ENCODE peak calls at places on chromosomes 7 and 10, in nine cellular contexts. One of them, this sample, is unnamed.

GRCh38 chr7:122072924-122073599 is 71.0 kb downstream of the AASS start:
- DNase-seq in heart left ventricle: no peak
- DNase-seq in OCI-LY7: no peak
- DNase-seq in Peyer's patch: no peak
- DNase-seq in GM23248: no peak
- DNase-seq in epithelial cell of esophagus: no peak
- DNase-seq in pancreas: no peak
- DNase-seq in left lung: no peak
- DNase-seq in adrenal gland: no peak
- DNase-seq in this sample: no peak

GRCh38 chr7:151271699-151272355 is 23.3 kb upstream of the SMARCD3 start:
- DNase-seq in OCI-LY7: peak; percentile 13
- DNase-seq in heart left ventricle: no peak
- DNase-seq in epithelial cell of esophagus: peak; percentile 15
- DNase-seq in left lung: no peak
- DNase-seq in adrenal gland: peak; percentile 83
- DNase-seq in GM23248: peak; percentile 53
- DNase-seq in Peyer's patch: no peak
- DNase-seq in pancreas: no peak
- DNase-seq in this sample: no peak

GRCh38 chr10:109259293-109259692 is 664.0 kb downstream of the XPNPEP1 start:
- DNase-seq in epithelial cell of esophagus: no peak
- DNase-seq in GM23248: peak; percentile 47
- DNase-seq in left lung: no peak
- DNase-seq in Peyer's patch: no peak
- DNase-seq in heart left ventricle: no peak
- DNase-seq in adrenal gland: no peak
- DNase-seq in OCI-LY7: no peak
- DNase-seq in pancreas: no peak
- DNase-seq in this sample: no peak

GRCh38 chr7:102061981-102062390 is 224.7 kb upstream of the SH2B2 start:
- DNase-seq in GM23248: no peak
- DNase-seq in heart left ventricle: no peak
- DNase-seq in pancreas: no peak
- DNase-seq in epithelial cell of esophagus: peak; percentile 19
- DNase-seq in OCI-LY7: peak; percentile 70
- DNase-seq in left lung: peak; percentile 88
- DNase-seq in Peyer's patch: peak; percentile 29
- DNase-seq in adrenal gland: no peak
- DNase-seq in this sample: no peak

GRCh38 chr7:1845536-1846311 is 175.6 kb downstream of the ELFN1 start:
- DNase-seq in adrenal gland: no peak
- DNase-seq in Peyer's patch: no peak
- DNase-seq in epithelial cell of esophagus: no peak
- DNase-seq in pancreas: peak; percentile 42
- DNase-seq in heart left ventricle: peak; percentile 15
- DNase-seq in OCI-LY7: no peak
- DNase-seq in GM23248: no peak
- DNase-seq in left lung: peak; percentile 73
- DNase-seq in this sample: no peak

GRCh38 chr7:19060870-19061269 is 56.6 kb downstream of the TWIST1 start:
- DNase-seq in OCI-LY7: no peak
- DNase-seq in left lung: no peak
- DNase-seq in epithelial cell of esophagus: peak; percentile 55
- DNase-seq in heart left ventricle: no peak
- DNase-seq in GM23248: peak; percentile 75
- DNase-seq in adrenal gland: no peak
- DNase-seq in pancreas: no peak
- DNase-seq in Peyer's patch: no peak
- DNase-seq in this sample: no peak

GRCh38 chr7:12896316-12896715 is 208.9 kb downstream of the ARL4A start:
- DNase-seq in left lung: no peak
- DNase-seq in pancreas: no peak
- DNase-seq in epithelial cell of esophagus: no peak
- DNase-seq in GM23248: no peak
- DNase-seq in heart left ventricle: no peak
- DNase-seq in Peyer's patch: no peak
- DNase-seq in OCI-LY7: no peak
- DNase-seq in adrenal gland: no peak
- DNase-seq in this sample: no peak

GRCh38 chr10:110664483-110665420 is 20.6 kb downstream of the RBM20 start:
- DNase-seq in heart left ventricle: no peak
- DNase-seq in Peyer's patch: no peak
- DNase-seq in left lung: no peak
- DNase-seq in GM23248: peak; percentile 93
- DNase-seq in pancreas: no peak
- DNase-seq in epithelial cell of esophagus: peak; percentile 93
- DNase-seq in OCI-LY7: no peak
- DNase-seq in adrenal gland: peak; percentile 62
- DNase-seq in this sample: no peak

GRCh38 chr10:118776960-118777359 is 22.2 kb upstream of the CACUL1 start:
- DNase-seq in GM23248: no peak
- DNase-seq in epithelial cell of esophagus: no peak
- DNase-seq in pancreas: no peak
- DNase-seq in heart left ventricle: no peak
- DNase-seq in left lung: no peak
- DNase-seq in OCI-LY7: no peak
- DNase-seq in Peyer's patch: no peak
- DNase-seq in adrenal gland: no peak
- DNase-seq in this sample: no peak

GRCh38 chr10:44216073-44216472 is 168.8 kb downstream of the CXCL12 start:
- DNase-seq in adrenal gland: no peak
- DNase-seq in pancreas: no peak
- DNase-seq in Peyer's patch: no peak
- DNase-seq in heart left ventricle: no peak
- DNase-seq in GM23248: no peak
- DNase-seq in OCI-LY7: no peak
- DNase-seq in left lung: no peak
- DNase-seq in epithelial cell of esophagus: no peak
- DNase-seq in this sample: no peak

GRCh38 chr10:126456632-126457031 is 68.4 kb upstream of the ADAM12 start:
- DNase-seq in OCI-LY7: no peak
- DNase-seq in adrenal gland: no peak
- DNase-seq in left lung: no peak
- DNase-seq in epithelial cell of esophagus: no peak
- DNase-seq in GM23248: no peak
- DNase-seq in heart left ventricle: no peak
- DNase-seq in pancreas: no peak
- DNase-seq in Peyer's patch: no peak
- DNase-seq in this sample: no peak

GRCh38 chr7:51029586-51030230 is 247.0 kb upstream of the GRB10 start:
- DNase-seq in heart left ventricle: no peak
- DNase-seq in left lung: no peak
- DNase-seq in OCI-LY7: no peak
- DNase-seq in GM23248: peak; percentile 91
- DNase-seq in epithelial cell of esophagus: peak; percentile 46
- DNase-seq in adrenal gland: no peak
- DNase-seq in Peyer's patch: no peak
- DNase-seq in pancreas: no peak
- DNase-seq in this sample: no peak

GRCh38 chr10:103668351-103669242 is 175.1 kb downstream of the NEURL1 start:
- DNase-seq in adrenal gland: peak; percentile 76
- DNase-seq in OCI-LY7: no peak
- DNase-seq in GM23248: peak; percentile 94
- DNase-seq in pancreas: no peak
- DNase-seq in epithelial cell of esophagus: no peak
- DNase-seq in heart left ventricle: peak; percentile 90
- DNase-seq in Peyer's patch: no peak
- DNase-seq in left lung: peak; percentile 84
- DNase-seq in this sample: peak; percentile 84

GRCh38 chr7:36677769-36678435 is 46.4 kb downstream of the AOAH start:
- DNase-seq in Peyer's patch: no peak
- DNase-seq in adrenal gland: no peak
- DNase-seq in GM23248: no peak
- DNase-seq in left lung: no peak
- DNase-seq in OCI-LY7: no peak
- DNase-seq in heart left ventricle: no peak
- DNase-seq in epithelial cell of esophagus: no peak
- DNase-seq in pancreas: no peak
- DNase-seq in this sample: no peak

DNA sequence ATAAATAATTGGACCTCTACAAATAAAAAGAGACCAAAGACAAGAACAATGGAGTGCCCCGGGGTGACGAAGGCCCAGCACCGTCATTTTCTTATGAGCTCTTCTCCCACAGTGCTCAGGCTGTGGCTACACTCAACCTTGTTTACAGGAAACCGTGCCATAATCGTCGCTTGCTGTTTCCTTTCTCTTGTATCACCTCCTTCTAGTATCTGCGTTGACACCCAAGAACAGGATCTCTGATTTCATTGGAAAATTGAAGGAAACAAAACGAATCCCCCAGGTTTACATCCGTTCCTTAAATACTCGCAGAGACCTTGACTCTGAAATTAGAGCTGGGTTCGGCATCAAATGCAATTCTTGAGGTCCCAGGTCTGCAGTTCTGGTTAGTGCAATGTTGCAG is 1.7 kb upstream of the IGFBP3 start:
- DNase-seq in adrenal gland: no peak
- DNase-seq in left lung: no peak
- DNase-seq in GM23248: peak; percentile 49
- DNase-seq in epithelial cell of esophagus: peak; percentile 28
- DNase-seq in heart left ventricle: no peak
- DNase-seq in pancreas: no peak
- DNase-seq in Peyer's patch: no peak
- DNase-seq in OCI-LY7: peak; percentile 8
- DNase-seq in this sample: no peak
- H3K4me3 ChIP-seq in adrenal gland: no peak overlapping the region
- H3K4me3 ChIP-seq in left lung: no peak overlapping the region
- H3K4me3 ChIP-seq in GM23248: peak overlapping the region; percentile 99
- H3K4me3 ChIP-seq in epithelial cell of esophagus: no peak overlapping the region
- H3K4me3 ChIP-seq in heart left ventricle: peak overlapping the region; percentile 55
- H3K4me3 ChIP-seq in pancreas: no peak overlapping the region
- H3K4me3 ChIP-seq in Peyer's patch: no peak overlapping the region
- H3K4me3 ChIP-seq in OCI-LY7: no peak overlapping the region
- H3K4me3 ChIP-seq in this sample: peak overlapping the region; percentile 59

GRCh38 chr7:132577206-132578049 is 1.2 kb upstream of the PLXNA4 start:
- DNase-seq in left lung: peak; percentile 81
- DNase-seq in GM23248: peak; percentile 72
- DNase-seq in pancreas: peak; percentile 71
- DNase-seq in Peyer's patch: no peak
- DNase-seq in epithelial cell of esophagus: peak; percentile 20
- DNase-seq in OCI-LY7: no peak
- DNase-seq in adrenal gland: peak; percentile 34
- DNase-seq in heart left ventricle: peak; percentile 84
- DNase-seq in this sample: peak; percentile 80

GRCh38 chr7:132579260-132579899 is 3.1 kb upstream of the PLXNA4 start:
- DNase-seq in heart left ventricle: no peak
- DNase-seq in adrenal gland: no peak
- DNase-seq in left lung: no peak
- DNase-seq in GM23248: no peak
- DNase-seq in Peyer's patch: no peak
- DNase-seq in OCI-LY7: no peak
- DNase-seq in epithelial cell of esophagus: no peak
- DNase-seq in pancreas: no peak
- DNase-seq in this sample: no peak

GRCh38 chr7:132576723-132577089 is 436 bp upstream of the PLXNA4 start:
- DNase-seq in pancreas: no peak
- DNase-seq in heart left ventricle: no peak
- DNase-seq in GM23248: peak; percentile 26
- DNase-seq in adrenal gland: no peak
- DNase-seq in left lung: no peak
- DNase-seq in epithelial cell of esophagus: no peak
- DNase-seq in Peyer's patch: no peak
- DNase-seq in OCI-LY7: no peak
- DNase-seq in this sample: no peak

GRCh38 chr7:132578826-132579225 is 2.6 kb upstream of the PLXNA4 start:
- DNase-seq in pancreas: no peak
- DNase-seq in GM23248: no peak
- DNase-seq in heart left ventricle: no peak
- DNase-seq in OCI-LY7: no peak
- DNase-seq in left lung: no peak
- DNase-seq in Peyer's patch: no peak
- DNase-seq in adrenal gland: no peak
- DNase-seq in epithelial cell of esophagus: no peak
- DNase-seq in this sample: no peak

GRCh38 chr7:132578050-132578370 is 1.7 kb upstream of the PLXNA4 start:
- DNase-seq in Peyer's patch: no peak
- DNase-seq in adrenal gland: no peak
- DNase-seq in GM23248: no peak
- DNase-seq in left lung: no peak
- DNase-seq in OCI-LY7: no peak
- DNase-seq in epithelial cell of esophagus: no peak
- DNase-seq in heart left ventricle: no peak
- DNase-seq in pancreas: no peak
- DNase-seq in this sample: no peak
- H3K4me3 ChIP-seq in Peyer's patch: no peak overlapping the region
- H3K4me3 ChIP-seq in adrenal gland: no peak overlapping the region
- H3K4me3 ChIP-seq in GM23248: no peak overlapping the region
- H3K4me3 ChIP-seq in left lung: no peak overlapping the region
- H3K4me3 ChIP-seq in OCI-LY7: no peak overlapping the region
- H3K4me3 ChIP-seq in epithelial cell of esophagus: no peak overlapping the region
- H3K4me3 ChIP-seq in heart left ventricle: no peak overlapping the region
- H3K4me3 ChIP-seq in pancreas: no peak overlapping the region
- H3K4me3 ChIP-seq in this sample: no peak overlapping the region

GRCh38 chr10:75407296-75407715 is 5.7 kb upstream of the ZNF503 start:
- DNase-seq in epithelial cell of esophagus: peak; percentile 47
- DNase-seq in heart left ventricle: no peak
- DNase-seq in left lung: no peak
- DNase-seq in OCI-LY7: no peak
- DNase-seq in Peyer's patch: no peak
- DNase-seq in GM23248: no peak
- DNase-seq in pancreas: peak; percentile 71
- DNase-seq in adrenal gland: no peak
- DNase-seq in this sample: no peak
- H3K4me3 ChIP-seq in epithelial cell of esophagus: peak overlapping the region; percentile 78
- H3K4me3 ChIP-seq in heart left ventricle: peak overlapping the region; percentile 80
- H3K4me3 ChIP-seq in left lung: peak overlapping the region; percentile 73
- H3K4me3 ChIP-seq in OCI-LY7: no peak overlapping the region
- H3K4me3 ChIP-seq in Peyer's patch: no peak overlapping the region
- H3K4me3 ChIP-seq in GM23248: no peak overlapping the region
- H3K4me3 ChIP-seq in pancreas: peak overlapping the region; percentile 49
- H3K4me3 ChIP-seq in adrenal gland: no peak overlapping the region
- H3K4me3 ChIP-seq in this sample: no peak overlapping the region

GRCh38 chr7:30531286-30531685 is 26.7 kb upstream of the GGCT start:
- DNase-seq in adrenal gland: no peak
- DNase-seq in pancreas: no peak
- DNase-seq in GM23248: peak; percentile 12
- DNase-seq in OCI-LY7: no peak
- DNase-seq in epithelial cell of esophagus: peak; percentile 94
- DNase-seq in Peyer's patch: no peak
- DNase-seq in heart left ventricle: no peak
- DNase-seq in left lung: no peak
- DNase-seq in this sample: no peak

GRCh38 chr7:30526163-30526562 is 21.5 kb upstream of the GGCT start:
- DNase-seq in GM23248: no peak
- DNase-seq in pancreas: no peak
- DNase-seq in OCI-LY7: no peak
- DNase-seq in epithelial cell of esophagus: no peak
- DNase-seq in heart left ventricle: no peak
- DNase-seq in adrenal gland: no peak
- DNase-seq in Peyer's patch: no peak
- DNase-seq in left lung: no peak
- DNase-seq in this sample: no peak

GRCh38 chr7:30528779-30529178 is 24.1 kb upstream of the GGCT start:
- DNase-seq in pancreas: no peak
- DNase-seq in OCI-LY7: no peak
- DNase-seq in heart left ventricle: no peak
- DNase-seq in left lung: no peak
- DNase-seq in GM23248: no peak
- DNase-seq in adrenal gland: no peak
- DNase-seq in epithelial cell of esophagus: no peak
- DNase-seq in Peyer's patch: no peak
- DNase-seq in this sample: no peak

GRCh38 chr7:30533886-30534285 is 29.3 kb upstream of the GGCT start:
- DNase-seq in OCI-LY7: no peak
- DNase-seq in pancreas: no peak
- DNase-seq in left lung: no peak
- DNase-seq in epithelial cell of esophagus: no peak
- DNase-seq in GM23248: no peak
- DNase-seq in Peyer's patch: no peak
- DNase-seq in adrenal gland: no peak
- DNase-seq in heart left ventricle: no peak
- DNase-seq in this sample: no peak

GRCh38 chr7:30530373-30530772 is 25.7 kb upstream of the GGCT start:
- DNase-seq in adrenal gland: no peak
- DNase-seq in GM23248: no peak
- DNase-seq in epithelial cell of esophagus: no peak
- DNase-seq in Peyer's patch: no peak
- DNase-seq in OCI-LY7: no peak
- DNase-seq in left lung: no peak
- DNase-seq in pancreas: no peak
- DNase-seq in heart left ventricle: no peak
- DNase-seq in this sample: no peak
- H3K4me3 ChIP-seq in adrenal gland: no peak overlapping the region
- H3K4me3 ChIP-seq in GM23248: no peak overlapping the region
- H3K4me3 ChIP-seq in epithelial cell of esophagus: no peak overlapping the region
- H3K4me3 ChIP-seq in Peyer's patch: no peak overlapping the region
- H3K4me3 ChIP-seq in OCI-LY7: no peak overlapping the region
- H3K4me3 ChIP-seq in left lung: no peak overlapping the region
- H3K4me3 ChIP-seq in pancreas: no peak overlapping the region
- H3K4me3 ChIP-seq in heart left ventricle: no peak overlapping the region
- H3K4me3 ChIP-seq in this sample: no peak overlapping the region